ENCODE peak calls at places on chromosomes 6 and 20, in four cellular contexts. One of them, this sample, is unnamed. For H4K20me1, the result is how much of the 10 kb centered on the place peaks cover.

GRCh38 chr6:160952633-160953281 is 38.8 kb upstream of the MAP3K4 start:
- DNase-seq in SK-N-SH: no peak
- DNase-seq in K562: no peak
- DNase-seq in H1: no peak
- DNase-seq in this sample: no peak

GRCh38 chr6:117493470-117493869 is 11.0 kb downstream of the DCBLD1 start:
- DNase-seq in SK-N-SH: no peak
- DNase-seq in K562: no peak
- DNase-seq in H1: no peak
- DNase-seq in this sample: no peak

GRCh38 chr6:15317934-15318902 is 72.3 kb downstream of the JARID2 start:
- DNase-seq in SK-N-SH: no peak
- DNase-seq in K562: no peak
- DNase-seq in H1: no peak
- DNase-seq in this sample: peak

GRCh38 chr20:23386304-23387117 is 24.5 kb downstream of the GZF1 start:
- DNase-seq in SK-N-SH: no peak
- DNase-seq in K562: no peak
- DNase-seq in H1: no peak
- DNase-seq in this sample: no peak

GRCh38 chr6:52672422-52673025 is 1.6 kb downstream of the TMEM14A start:
- DNase-seq in SK-N-SH: no peak
- DNase-seq in K562: no peak
- DNase-seq in H1: no peak
- DNase-seq in this sample: peak

GRCh38 chr6:81362246-81362645 is 390.2 kb downstream of the TENT5A start:
- DNase-seq in SK-N-SH: no peak
- DNase-seq in K562: no peak
- DNase-seq in H1: no peak
- DNase-seq in this sample: peak

GRCh38 chr6:124234806-124235205 is 431.1 kb downstream of the NKAIN2 start:
- DNase-seq in SK-N-SH: no peak
- DNase-seq in K562: no peak
- DNase-seq in H1: no peak
- DNase-seq in this sample: no peak

GRCh38 chr20:4427936-4428581 is 293.6 kb upstream of the PRND start:
- DNase-seq in SK-N-SH: no peak
- DNase-seq in K562: no peak
- DNase-seq in H1: no peak
- DNase-seq in this sample: peak

GRCh38 chr6:44630125-44631028 is 242.9 kb downstream of the CDC5L start:
- DNase-seq in SK-N-SH: peak
- DNase-seq in K562: peak
- DNase-seq in H1: no peak
- DNase-seq in this sample: peak

DNA sequence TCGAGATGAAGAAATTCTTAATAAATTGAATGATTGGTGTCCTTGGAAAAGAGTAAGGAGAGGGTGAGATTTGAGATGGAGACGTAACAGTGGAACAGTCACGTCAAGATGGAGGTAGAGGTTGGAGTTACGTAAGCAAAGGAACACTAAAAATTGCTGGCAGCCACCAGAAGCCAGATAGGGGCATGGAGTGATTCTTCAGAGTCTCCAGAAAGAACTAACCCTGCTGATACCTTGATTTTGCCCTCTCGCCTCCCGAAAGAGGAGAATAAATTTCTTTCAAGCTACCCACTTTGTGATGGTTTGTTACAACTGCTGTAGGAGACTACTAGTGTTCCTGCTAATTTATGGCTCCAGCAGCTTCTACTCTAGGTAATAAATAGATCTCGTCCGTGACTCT is 17.6 kb downstream of the CD2AP start:
- DNase-seq in SK-N-SH: no peak
- DNase-seq in K562: no peak
- DNase-seq in H1: no peak
- DNase-seq in this sample: no peak
- H4K20me1 ChIP-seq in SK-N-SH: under half
- H4K20me1 ChIP-seq in K562: under half
- H4K20me1 ChIP-seq in H1: under half
- H4K20me1 ChIP-seq in this sample: under half

GRCh38 chr20:56412949-56413348 is 889 bp downstream of the CASS4 start:
- DNase-seq in SK-N-SH: no peak
- DNase-seq in K562: no peak
- DNase-seq in H1: no peak
- DNase-seq in this sample: no peak

GRCh38 chr20:56409946-56410345 is 2.1 kb upstream of the CASS4 start:
- DNase-seq in SK-N-SH: no peak
- DNase-seq in K562: no peak
- DNase-seq in H1: no peak
- DNase-seq in this sample: no peak

GRCh38 chr20:56412473-56412790 is 372 bp downstream of the CASS4 start:
- DNase-seq in SK-N-SH: no peak
- DNase-seq in K562: no peak
- DNase-seq in H1: no peak
- DNase-seq in this sample: no peak

GRCh38 chr20:56409521-56409920 is 2.5 kb upstream of the CASS4 start:
- DNase-seq in SK-N-SH: no peak
- DNase-seq in K562: no peak
- DNase-seq in H1: no peak
- DNase-seq in this sample: peak

DNA sequence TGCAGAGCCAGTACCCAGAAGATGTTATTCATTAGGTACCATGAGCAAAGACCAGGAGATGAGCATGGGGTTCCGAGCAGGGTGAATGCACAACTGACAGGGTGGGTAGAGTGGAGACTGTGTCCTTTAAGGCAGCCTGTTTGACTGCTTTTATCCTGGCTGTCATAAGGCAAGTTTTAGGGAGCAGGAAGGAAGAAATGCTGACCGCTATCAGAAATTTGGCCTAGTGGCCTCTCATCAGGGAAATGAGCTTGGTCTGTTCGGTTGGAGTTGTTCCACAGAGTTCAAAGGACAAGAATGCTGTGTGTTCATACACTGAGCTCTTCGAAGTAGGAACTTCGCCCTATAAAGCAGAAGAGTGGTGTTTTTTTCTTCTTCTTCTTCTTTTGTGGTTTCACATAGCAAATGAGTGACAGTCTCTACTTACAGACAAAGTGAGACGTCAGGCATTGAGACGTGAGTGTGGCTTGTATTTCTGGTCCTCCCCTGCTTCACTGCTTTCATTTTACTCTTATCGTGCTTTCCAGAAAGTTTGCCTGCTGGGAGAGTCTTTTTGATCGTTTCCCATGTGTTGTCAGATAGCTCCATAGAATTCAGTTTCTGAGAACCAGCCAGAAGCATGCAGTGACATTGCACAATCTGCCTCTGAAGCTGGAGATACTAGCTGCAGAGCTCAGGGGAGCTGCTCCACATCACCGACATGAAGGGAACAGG is at the start of gene CASS4:
- DNase-seq in SK-N-SH: no peak
- DNase-seq in K562: peak
- DNase-seq in H1: no peak
- DNase-seq in this sample: peak
- TF ChIP-seq RFX5 in SK-N-SH: no peak
- TF ChIP-seq RFX5 in K562: no peak
- TF ChIP-seq RFX5 in H1: no peak
- TF ChIP-seq RFX5 in this sample: no peak

GRCh38 chr6:9502991-9503761 is 911.7 kb downstream of the TFAP2A start:
- DNase-seq in SK-N-SH: no peak
- DNase-seq in K562: no peak
- DNase-seq in H1: no peak
- DNase-seq in this sample: peak
- H4K20me1 ChIP-seq in SK-N-SH: under half
- H4K20me1 ChIP-seq in K562: under half
- H4K20me1 ChIP-seq in H1: under half
- H4K20me1 ChIP-seq in this sample: under half

GRCh38 chr6:138722425-138723371 is 50.9 kb upstream of the CCDC28A start:
- DNase-seq in SK-N-SH: no peak
- DNase-seq in K562: peak
- DNase-seq in H1: no peak
- DNase-seq in this sample: peak

GRCh38 chr6:138716017-138716416 is 57.6 kb upstream of the CCDC28A start:
- DNase-seq in SK-N-SH: no peak
- DNase-seq in K562: no peak
- DNase-seq in H1: no peak
- DNase-seq in this sample: no peak

GRCh38 chr6:138716971-138717370 is 56.6 kb upstream of the CCDC28A start:
- DNase-seq in SK-N-SH: no peak
- DNase-seq in K562: no peak
- DNase-seq in H1: no peak
- DNase-seq in this sample: no peak

GRCh38 chr6:138719744-138720143 is 53.8 kb upstream of the CCDC28A start:
- DNase-seq in SK-N-SH: no peak
- DNase-seq in K562: no peak
- DNase-seq in H1: no peak
- DNase-seq in this sample: no peak

DNA sequence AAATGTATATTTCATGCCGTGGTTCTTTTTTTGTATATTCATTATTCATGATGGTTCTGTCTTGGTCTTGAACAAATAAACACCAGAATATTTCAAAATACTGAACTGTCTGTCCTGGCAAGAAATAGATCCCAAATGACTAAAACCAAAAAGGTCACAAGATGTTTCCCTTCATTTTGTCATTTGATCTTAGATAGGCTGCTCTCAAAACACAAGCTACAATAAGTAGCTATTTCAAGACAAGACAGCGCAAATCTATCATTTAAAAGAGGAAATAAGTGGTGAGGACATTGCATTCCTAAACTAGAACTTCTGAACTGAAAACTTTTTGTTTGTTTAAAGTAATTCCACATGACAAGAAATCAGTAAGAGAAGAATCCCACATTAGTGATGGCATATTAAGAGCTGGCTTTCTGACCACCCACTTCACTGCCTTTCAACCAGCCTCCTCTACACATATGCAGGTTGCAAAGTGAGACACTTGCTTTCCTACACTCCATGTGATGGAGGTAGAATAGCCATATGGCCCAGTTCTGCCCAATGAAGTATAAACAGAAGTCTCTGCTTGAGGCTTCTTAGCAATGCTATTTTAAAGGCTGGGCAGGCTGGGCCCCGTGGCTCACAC is 54.4 kb upstream of the CCDC28A start:
- DNase-seq in SK-N-SH: no peak
- DNase-seq in K562: no peak
- DNase-seq in H1: no peak
- DNase-seq in this sample: peak
- TF ChIP-seq RFX5 in SK-N-SH: no peak
- TF ChIP-seq RFX5 in K562: no peak
- TF ChIP-seq RFX5 in H1: no peak
- TF ChIP-seq RFX5 in this sample: no peak

This sample was measured in IMR-90.